ENCODE peak calls at places on chromosome 14, in ten cellular contexts. V is PC-9, B is cardiac muscle cell, I is activated B cell treated with CpG ODN at 0.5 μM for 24 hours, C is colonic mucosa, U is AG09319, L is cardiac fibroblast, P is GM20000, N is astrocyte of the spinal cord, M is body of pancreas. Q is an unnamed sample.

GRCh38 chr14:101449114-101449513 is 112.2 kb upstream of the DIO3 start:
- DNase-seq in V (no peak), B (no peak), I (no peak), C (no peak), U (no peak), L (no peak), P (no peak), N (no peak), M (no peak), Q (no peak)

GRCh38 chr14:71586131-71586893 is 345.9 kb upstream of the RGS6 start:
- DNase-seq in V (no peak), B (peak; percentile 64), I (no peak), C (no peak), U (peak; percentile 27), L (peak; percentile 67), P (no peak), N (peak; percentile 69), M (no peak), Q (no peak)

GRCh38 chr14:72643317-72643801 is 250.5 kb downstream of the DPF3 start:
- DNase-seq in V (no peak), B (no peak), I (no peak), C (no peak), U (peak; percentile 90), L (peak; percentile 95), P (no peak), N (peak; percentile 98), M (no peak), Q (peak; percentile 58)

GRCh38 chr14:61385002-61385685 is 63.8 kb downstream of the PRKCH start:
- DNase-seq in V (no peak), B (peak; percentile 33), I (no peak), C (no peak), U (no peak), L (no peak), P (no peak), N (no peak), M (no peak), Q (no peak)

GRCh38 chr14:68863610-68864300 is 70.9 kb upstream of the ZFP36L1 start:
- DNase-seq in V (no peak), B (no peak), I (no peak), C (no peak), U (no peak), L (no peak), P (no peak), N (no peak), M (no peak), Q (no peak)

GRCh38 chr14:50875359-50876090 is 3.7 kb downstream of the ABHD12B start:
- DNase-seq in V (no peak), B (no peak), I (no peak), C (no peak), U (no peak), L (no peak), P (peak; percentile 88), N (peak; percentile 52), M (no peak), Q (no peak)

GRCh38 chr14:104299993-104300761 is 161.8 kb downstream of the KIF26A start:
- DNase-seq in V (no peak), B (no peak), I (no peak), C (no peak), U (no peak), L (no peak), P (no peak), N (no peak), M (no peak), Q (no peak)

GRCh38 chr14:68952544-68953535 is 26.3 kb downstream of the ACTN1 start:
- DNase-seq in V (no peak), B (peak; percentile 53), I (no peak), C (no peak), U (peak; percentile 45), L (peak; percentile 82), P (no peak), N (peak; percentile 82), M (no peak), Q (no peak)

GRCh38 chr14:90091393-90091792 is 29.6 kb downstream of the KCNK13 start:
- DNase-seq in V (peak; percentile 73), B (no peak), I (no peak), C (no peak), U (peak; percentile 2), L (peak; percentile 84), P (no peak), N (peak; percentile 71), M (no peak), Q (no peak)

GRCh38 chr14:30035361-30035760 is 107.7 kb upstream of the PRKD1 start:
- DNase-seq in V (no peak), B (no peak), I (no peak), C (no peak), U (no peak), L (no peak), P (no peak), N (no peak), M (no peak), Q (no peak)

GRCh38 chr14:71411766-71412165 is 504.5 kb downstream of the PCNX1 start:
- DNase-seq in V (no peak), B (no peak), I (no peak), C (no peak), U (no peak), L (no peak), P (no peak), N (no peak), M (no peak), Q (no peak)

GRCh38 chr14:74595006-74595735 is 16.9 kb downstream of the LTBP2 start:
- DNase-seq in V (no peak), B (no peak), I (no peak), C (peak; percentile 60), U (peak; percentile 75), L (peak; percentile 87), P (no peak), N (peak; percentile 68), M (no peak), Q (no peak)

GRCh38 chr14:56608682-56609081 is 29.1 kb downstream of the TMEM260 start:
- DNase-seq in V (no peak), B (no peak), I (no peak), C (no peak), U (peak; percentile 51), L (no peak), P (no peak), N (peak; percentile 43), M (no peak), Q (no peak)

GRCh38 chr14:69044965-69045555 is 66.0 kb upstream of the ACTN1 start:
- DNase-seq in V (peak; percentile 3), B (no peak), I (no peak), C (no peak), U (no peak), L (peak; percentile 90), P (no peak), N (peak; percentile 76), M (peak; percentile 34), Q (no peak)

DNA sequence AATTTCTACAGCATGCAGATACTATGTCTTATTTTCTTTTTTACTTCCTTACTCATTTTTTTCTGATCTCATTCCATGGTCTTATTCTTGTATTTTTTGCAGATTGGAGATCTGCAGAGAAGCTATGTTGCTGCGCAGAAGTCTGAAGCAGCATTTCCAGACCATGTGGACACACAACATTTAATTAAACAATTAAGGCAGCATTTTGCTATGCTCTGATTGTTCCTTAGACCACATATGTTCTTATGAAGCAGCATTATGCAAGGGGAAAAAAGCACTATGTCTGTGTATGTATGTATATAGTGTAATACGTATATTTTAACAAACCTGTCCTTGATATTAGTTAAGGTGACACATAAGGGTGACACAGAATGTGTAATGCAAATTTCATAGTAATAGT is 52.7 kb downstream of the TTC8 start:
- DNase-seq in V (no peak), B (no peak), I (no peak), C (no peak), U (no peak), L (no peak), P (no peak), N (no peak), M (no peak), Q (no peak)
- TF ChIP-seq CTCF in V (no peak), B (no peak), I (no peak), C (no peak), U (no peak), L (no peak), P (no peak), N (no peak), M (no peak), Q (no peak)

GRCh38 chr14:39857656-39858055 is 425.4 kb upstream of the FBXO33 start:
- DNase-seq in V (no peak), B (no peak), I (no peak), C (no peak), U (no peak), L (no peak), P (no peak), N (no peak), M (no peak), Q (no peak)
- TF ChIP-seq CTCF in V (no peak), B (no peak), I (no peak), C (no peak), U (no peak), L (no peak), P (no peak), N (no peak), M (no peak), Q (no peak)

DNA sequence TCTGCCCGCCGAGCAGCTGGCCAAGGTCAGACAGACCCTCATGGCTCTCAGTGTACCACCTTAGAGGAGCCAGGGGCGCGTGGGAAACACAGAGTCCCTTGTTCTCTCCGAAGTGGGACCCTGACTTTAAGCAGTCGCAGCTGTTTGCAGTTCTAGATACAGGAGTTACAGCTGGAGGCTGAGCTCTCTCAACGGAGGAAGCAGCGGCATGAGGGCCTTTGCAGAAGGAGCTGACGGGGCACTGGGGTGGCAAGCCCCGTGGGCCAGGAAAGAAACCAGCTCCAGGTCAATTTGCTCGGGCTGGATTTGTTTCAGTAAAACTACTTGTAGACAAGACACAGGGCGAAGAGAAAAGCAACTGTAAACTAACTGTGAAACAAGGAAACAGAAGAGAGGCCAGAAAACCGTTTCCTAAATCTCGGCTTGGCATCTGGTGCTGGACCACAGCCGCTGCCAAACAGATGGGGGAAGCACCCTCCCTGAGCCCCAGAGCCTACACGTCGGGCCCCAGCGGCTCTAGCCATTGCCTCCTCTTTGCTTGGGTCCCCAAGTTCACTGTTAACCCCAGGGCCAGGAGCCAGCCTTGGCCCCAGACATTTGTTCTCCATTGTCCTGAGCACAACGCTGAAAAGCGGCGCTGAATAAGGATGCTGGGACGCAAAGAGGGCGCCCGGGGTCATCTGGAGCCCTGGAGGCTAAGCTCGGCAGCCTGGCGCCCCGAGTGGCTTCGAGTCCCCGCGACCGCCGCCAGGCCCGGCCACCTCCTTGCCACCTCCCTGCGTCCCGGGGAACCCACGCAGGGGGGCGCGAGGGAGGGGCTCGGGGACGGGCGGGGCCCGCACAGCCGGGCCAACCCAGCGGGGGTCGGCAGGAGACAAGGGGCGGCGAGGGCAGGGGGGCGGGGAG is 914 bp upstream of the PACS2 start:
- DNase-seq in V (no peak), B (peak; percentile 63), I (no peak), C (peak; percentile 47), U (no peak), L (no peak), P (no peak), N (no peak), M (peak; percentile 48), Q (no peak)
- TF ChIP-seq CTCF in V (no peak), B (no peak), I (no peak), C (no peak), U (no peak), L (no peak), P (no peak), N (no peak), M (no peak), Q (no peak)

DNA sequence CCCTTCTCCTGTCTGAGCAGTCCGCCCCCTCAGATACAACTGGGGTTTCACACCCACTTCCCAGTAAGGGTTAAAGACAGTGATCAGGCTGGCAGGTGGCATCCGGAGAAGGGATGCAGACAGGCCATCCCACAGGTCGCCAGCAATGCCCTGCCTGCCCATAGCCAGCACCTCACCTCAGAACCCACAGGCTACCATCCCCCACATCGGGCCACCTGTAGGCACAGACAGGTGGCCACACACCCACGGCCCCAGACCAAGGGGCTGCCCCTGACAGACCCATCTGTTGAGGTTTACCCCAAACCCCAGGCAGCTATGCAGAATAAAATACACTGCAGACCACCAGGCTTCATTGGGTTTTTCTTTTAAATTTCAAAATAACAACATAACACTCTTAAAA is 57.5 kb downstream of the CCNK start:
- DNase-seq in V (no peak), B (no peak), I (no peak), C (no peak), U (no peak), L (no peak), P (no peak), N (no peak), M (no peak), Q (no peak)
- TF ChIP-seq CTCF in V (no peak), B (no peak), I (no peak), C (no peak), U (no peak), L (no peak), P (no peak), N (no peak), M (no peak), Q (no peak)

Q was measured in D721Med.